ENCODE peak calls at places on chromosomes 7 and 10, in seven cellular contexts. One of them, this sample, is unnamed.

GRCh38 chr7:120609136-120609753 is 248.7 kb downstream of the TSPAN12 start:
- DNase-seq in fibroblast of mammary gland: peak
- DNase-seq in lower leg skin: no peak
- DNase-seq in stomach: no peak
- DNase-seq in fibroblast of the aortic adventitia: peak
- DNase-seq in CD8-positive, alpha-beta T cell: no peak
- DNase-seq in neural progenitor cell: no peak
- DNase-seq in this sample: no peak

GRCh38 chr10:59807629-59808620 is 54.7 kb upstream of the MRLN start:
- DNase-seq in fibroblast of mammary gland: no peak
- DNase-seq in lower leg skin: no peak
- DNase-seq in stomach: no peak
- DNase-seq in fibroblast of the aortic adventitia: no peak
- DNase-seq in CD8-positive, alpha-beta T cell: no peak
- DNase-seq in neural progenitor cell: no peak
- DNase-seq in this sample: no peak

GRCh38 chr10:132522521-132523411 is 14.8 kb upstream of the INPP5A start:
- DNase-seq in fibroblast of mammary gland: no peak
- DNase-seq in lower leg skin: no peak
- DNase-seq in stomach: no peak
- DNase-seq in fibroblast of the aortic adventitia: no peak
- DNase-seq in CD8-positive, alpha-beta T cell: no peak
- DNase-seq in neural progenitor cell: no peak
- DNase-seq in this sample: no peak

GRCh38 chr10:58304099-58304633 is 30.6 kb upstream of the UBE2D1 start:
- DNase-seq in fibroblast of mammary gland: no peak
- DNase-seq in lower leg skin: no peak
- DNase-seq in stomach: no peak
- DNase-seq in fibroblast of the aortic adventitia: no peak
- DNase-seq in CD8-positive, alpha-beta T cell: no peak
- DNase-seq in neural progenitor cell: no peak
- DNase-seq in this sample: no peak

GRCh38 chr10:104028146-104028545 is 57.5 kb downstream of the COL17A1 start:
- DNase-seq in fibroblast of mammary gland: peak
- DNase-seq in lower leg skin: no peak
- DNase-seq in stomach: no peak
- DNase-seq in fibroblast of the aortic adventitia: peak
- DNase-seq in CD8-positive, alpha-beta T cell: no peak
- DNase-seq in neural progenitor cell: peak
- DNase-seq in this sample: no peak

GRCh38 chr7:28900311-28900710 is 57.8 kb downstream of the TRIL start:
- DNase-seq in fibroblast of mammary gland: no peak
- DNase-seq in lower leg skin: no peak
- DNase-seq in stomach: no peak
- DNase-seq in fibroblast of the aortic adventitia: no peak
- DNase-seq in CD8-positive, alpha-beta T cell: no peak
- DNase-seq in neural progenitor cell: peak
- DNase-seq in this sample: no peak

GRCh38 chr10:112801004-112801403 is 149.0 kb upstream of the TCF7L2 start:
- DNase-seq in fibroblast of mammary gland: no peak
- DNase-seq in lower leg skin: no peak
- DNase-seq in stomach: no peak
- DNase-seq in fibroblast of the aortic adventitia: no peak
- DNase-seq in CD8-positive, alpha-beta T cell: no peak
- DNase-seq in neural progenitor cell: no peak
- DNase-seq in this sample: no peak

GRCh38 chr10:11411926-11412545 is 199.4 kb downstream of the USP6NL start:
- DNase-seq in fibroblast of mammary gland: no peak
- DNase-seq in lower leg skin: no peak
- DNase-seq in stomach: no peak
- DNase-seq in fibroblast of the aortic adventitia: no peak
- DNase-seq in CD8-positive, alpha-beta T cell: no peak
- DNase-seq in neural progenitor cell: no peak
- DNase-seq in this sample: no peak

GRCh38 chr10:66627156-66627555 is 298.7 kb upstream of the LRRTM3 start:
- DNase-seq in fibroblast of mammary gland: no peak
- DNase-seq in lower leg skin: no peak
- DNase-seq in stomach: no peak
- DNase-seq in fibroblast of the aortic adventitia: no peak
- DNase-seq in CD8-positive, alpha-beta T cell: no peak
- DNase-seq in neural progenitor cell: peak
- DNase-seq in this sample: no peak

GRCh38 chr7:69564454-69565417 is 33.5 kb upstream of the AUTS2 start:
- DNase-seq in fibroblast of mammary gland: peak
- DNase-seq in lower leg skin: peak
- DNase-seq in stomach: no peak
- DNase-seq in fibroblast of the aortic adventitia: peak
- DNase-seq in CD8-positive, alpha-beta T cell: no peak
- DNase-seq in neural progenitor cell: no peak
- DNase-seq in this sample: no peak

GRCh38 chr10:72316748-72317435 is 37.8 kb downstream of the DNAJB12 start:
- DNase-seq in fibroblast of mammary gland: no peak
- DNase-seq in lower leg skin: no peak
- DNase-seq in stomach: peak
- DNase-seq in fibroblast of the aortic adventitia: no peak
- DNase-seq in CD8-positive, alpha-beta T cell: peak
- DNase-seq in neural progenitor cell: no peak
- DNase-seq in this sample: no peak

GRCh38 chr10:8159628-8160165 is 105.2 kb downstream of the GATA3 start:
- DNase-seq in fibroblast of mammary gland: no peak
- DNase-seq in lower leg skin: no peak
- DNase-seq in stomach: no peak
- DNase-seq in fibroblast of the aortic adventitia: no peak
- DNase-seq in CD8-positive, alpha-beta T cell: no peak
- DNase-seq in neural progenitor cell: no peak
- DNase-seq in this sample: no peak

GRCh38 chr10:26574783-26575182 is 122.7 kb upstream of the PDSS1 start:
- DNase-seq in fibroblast of mammary gland: no peak
- DNase-seq in lower leg skin: no peak
- DNase-seq in stomach: no peak
- DNase-seq in fibroblast of the aortic adventitia: no peak
- DNase-seq in CD8-positive, alpha-beta T cell: no peak
- DNase-seq in neural progenitor cell: no peak
- DNase-seq in this sample: no peak

GRCh38 chr10:13633689-13634088 is 46.9 kb downstream of the PRPF18 start:
- DNase-seq in fibroblast of mammary gland: peak
- DNase-seq in lower leg skin: no peak
- DNase-seq in stomach: no peak
- DNase-seq in fibroblast of the aortic adventitia: peak
- DNase-seq in CD8-positive, alpha-beta T cell: no peak
- DNase-seq in neural progenitor cell: peak
- DNase-seq in this sample: peak

GRCh38 chr10:34758447-34758996 is 56.6 kb downstream of the PARD3 start:
- DNase-seq in fibroblast of mammary gland: peak
- DNase-seq in lower leg skin: no peak
- DNase-seq in stomach: no peak
- DNase-seq in fibroblast of the aortic adventitia: peak
- DNase-seq in CD8-positive, alpha-beta T cell: no peak
- DNase-seq in neural progenitor cell: no peak
- DNase-seq in this sample: peak

GRCh38 chr7:74372511-74373111 is 81.1 kb upstream of the GTF2IRD1 start:
- DNase-seq in fibroblast of mammary gland: peak
- DNase-seq in lower leg skin: no peak
- DNase-seq in stomach: no peak
- DNase-seq in fibroblast of the aortic adventitia: peak
- DNase-seq in CD8-positive, alpha-beta T cell: no peak
- DNase-seq in neural progenitor cell: peak
- DNase-seq in this sample: no peak

GRCh38 chr7:95246935-95247370 is 77.4 kb downstream of the PON1 start:
- DNase-seq in fibroblast of mammary gland: peak
- DNase-seq in lower leg skin: peak
- DNase-seq in stomach: peak
- DNase-seq in fibroblast of the aortic adventitia: peak
- DNase-seq in CD8-positive, alpha-beta T cell: no peak
- DNase-seq in neural progenitor cell: peak
- DNase-seq in this sample: peak

GRCh38 chr10:18060217-18060616 is 80.0 kb upstream of the CACNB2 start:
- DNase-seq in fibroblast of mammary gland: no peak
- DNase-seq in lower leg skin: no peak
- DNase-seq in stomach: no peak
- DNase-seq in fibroblast of the aortic adventitia: peak
- DNase-seq in CD8-positive, alpha-beta T cell: no peak
- DNase-seq in neural progenitor cell: no peak
- DNase-seq in this sample: no peak

GRCh38 chr7:6175642-6176041 is 96.8 kb downstream of the CYTH3 start:
- DNase-seq in fibroblast of mammary gland: peak
- DNase-seq in lower leg skin: no peak
- DNase-seq in stomach: no peak
- DNase-seq in fibroblast of the aortic adventitia: peak
- DNase-seq in CD8-positive, alpha-beta T cell: no peak
- DNase-seq in neural progenitor cell: no peak
- DNase-seq in this sample: peak

GRCh38 chr7:27094304-27095049 is 1.3 kb downstream of the HOXA1 start:
- DNase-seq in fibroblast of mammary gland: no peak
- DNase-seq in lower leg skin: no peak
- DNase-seq in stomach: no peak
- DNase-seq in fibroblast of the aortic adventitia: no peak
- DNase-seq in CD8-positive, alpha-beta T cell: no peak
- DNase-seq in neural progenitor cell: peak
- DNase-seq in this sample: no peak

GRCh38 chr10:44209806-44210205 is 175.1 kb downstream of the CXCL12 start:
- DNase-seq in fibroblast of mammary gland: no peak
- DNase-seq in lower leg skin: no peak
- DNase-seq in stomach: no peak
- DNase-seq in fibroblast of the aortic adventitia: no peak
- DNase-seq in CD8-positive, alpha-beta T cell: no peak
- DNase-seq in neural progenitor cell: peak
- DNase-seq in this sample: no peak

GRCh38 chr10:43037942-43038782 is 38.7 kb upstream of the RET start:
- DNase-seq in fibroblast of mammary gland: no peak
- DNase-seq in lower leg skin: peak
- DNase-seq in stomach: no peak
- DNase-seq in fibroblast of the aortic adventitia: no peak
- DNase-seq in CD8-positive, alpha-beta T cell: no peak
- DNase-seq in neural progenitor cell: no peak
- DNase-seq in this sample: no peak

GRCh38 chr7:582081-582835 is 62.6 kb upstream of the PDGFA start:
- DNase-seq in fibroblast of mammary gland: no peak
- DNase-seq in lower leg skin: no peak
- DNase-seq in stomach: no peak
- DNase-seq in fibroblast of the aortic adventitia: no peak
- DNase-seq in CD8-positive, alpha-beta T cell: no peak
- DNase-seq in neural progenitor cell: no peak
- DNase-seq in this sample: no peak

GRCh38 chr10:133087045-133087678 is 562 bp upstream of the ADGRA1 start:
- DNase-seq in fibroblast of mammary gland: no peak
- DNase-seq in lower leg skin: no peak
- DNase-seq in stomach: no peak
- DNase-seq in fibroblast of the aortic adventitia: no peak
- DNase-seq in CD8-positive, alpha-beta T cell: no peak
- DNase-seq in neural progenitor cell: no peak
- DNase-seq in this sample: no peak

GRCh38 chr10:10910634-10911033 is 107.0 kb upstream of the CELF2 start:
- DNase-seq in fibroblast of mammary gland: peak
- DNase-seq in lower leg skin: no peak
- DNase-seq in stomach: no peak
- DNase-seq in fibroblast of the aortic adventitia: no peak
- DNase-seq in CD8-positive, alpha-beta T cell: no peak
- DNase-seq in neural progenitor cell: no peak
- DNase-seq in this sample: no peak

GRCh38 chr10:121357323-121357835 is 240.9 kb downstream of the FGFR2 start:
- DNase-seq in fibroblast of mammary gland: no peak
- DNase-seq in lower leg skin: no peak
- DNase-seq in stomach: no peak
- DNase-seq in fibroblast of the aortic adventitia: no peak
- DNase-seq in CD8-positive, alpha-beta T cell: no peak
- DNase-seq in neural progenitor cell: no peak
- DNase-seq in this sample: no peak

GRCh38 chr7:99631311-99632109 is 14.8 kb downstream of the ZSCAN25 start:
- DNase-seq in fibroblast of mammary gland: peak
- DNase-seq in lower leg skin: no peak
- DNase-seq in stomach: no peak
- DNase-seq in fibroblast of the aortic adventitia: peak
- DNase-seq in CD8-positive, alpha-beta T cell: no peak
- DNase-seq in neural progenitor cell: peak
- DNase-seq in this sample: no peak

GRCh38 chr7:43363429-43363894 is 219.4 kb upstream of the STK17A start:
- DNase-seq in fibroblast of mammary gland: no peak
- DNase-seq in lower leg skin: no peak
- DNase-seq in stomach: no peak
- DNase-seq in fibroblast of the aortic adventitia: no peak
- DNase-seq in CD8-positive, alpha-beta T cell: no peak
- DNase-seq in neural progenitor cell: no peak
- DNase-seq in this sample: no peak
- TF ChIP-seq CTCF in fibroblast of mammary gland: no peak
- TF ChIP-seq CTCF in lower leg skin: no peak
- TF ChIP-seq CTCF in stomach: no peak
- TF ChIP-seq CTCF in fibroblast of the aortic adventitia: no peak
- TF ChIP-seq CTCF in CD8-positive, alpha-beta T cell: no peak
- TF ChIP-seq CTCF in neural progenitor cell: no peak
- TF ChIP-seq CTCF in this sample: no peak

GRCh38 chr10:84244651-84245270 is at the start of gene RGR:
- DNase-seq in fibroblast of mammary gland: no peak
- DNase-seq in lower leg skin: peak
- DNase-seq in stomach: no peak
- DNase-seq in fibroblast of the aortic adventitia: no peak
- DNase-seq in CD8-positive, alpha-beta T cell: no peak
- DNase-seq in neural progenitor cell: peak
- DNase-seq in this sample: no peak
- H3K4me3 ChIP-seq in fibroblast of mammary gland: no peak
- H3K4me3 ChIP-seq in lower leg skin: no peak
- H3K4me3 ChIP-seq in stomach: no peak
- H3K4me3 ChIP-seq in fibroblast of the aortic adventitia: no peak
- H3K4me3 ChIP-seq in CD8-positive, alpha-beta T cell: no peak
- H3K4me3 ChIP-seq in neural progenitor cell: peak
- H3K4me3 ChIP-seq in this sample: no peak

DNA sequence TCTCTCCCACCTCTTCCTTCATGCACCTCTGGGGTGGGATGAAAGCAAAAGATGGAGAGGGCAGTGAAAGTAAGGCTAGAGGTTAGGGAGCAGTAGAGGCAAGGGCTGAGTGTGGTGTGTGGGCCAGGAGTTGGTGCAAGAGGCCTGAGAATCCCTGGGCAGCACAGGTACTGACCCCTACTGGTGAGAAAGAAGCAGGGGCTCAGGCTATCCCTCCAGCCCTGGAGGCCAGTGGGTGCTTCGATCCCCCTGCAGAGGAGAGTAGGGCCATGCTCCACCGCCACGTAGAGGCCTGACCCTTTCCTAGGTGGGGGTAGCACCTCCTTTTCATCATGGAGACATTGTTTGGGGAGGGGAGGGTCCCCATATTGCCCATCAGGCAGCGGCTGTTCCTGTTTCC is 9.8 kb downstream of the CDHR1 start:
- DNase-seq in fibroblast of mammary gland: no peak
- DNase-seq in lower leg skin: no peak
- DNase-seq in stomach: no peak
- DNase-seq in fibroblast of the aortic adventitia: no peak
- DNase-seq in CD8-positive, alpha-beta T cell: no peak
- DNase-seq in neural progenitor cell: peak
- DNase-seq in this sample: no peak
- TF ChIP-seq CTCF in fibroblast of mammary gland: peak
- TF ChIP-seq CTCF in lower leg skin: no peak
- TF ChIP-seq CTCF in stomach: no peak
- TF ChIP-seq CTCF in fibroblast of the aortic adventitia: peak
- TF ChIP-seq CTCF in CD8-positive, alpha-beta T cell: no peak
- TF ChIP-seq CTCF in neural progenitor cell: peak
- TF ChIP-seq CTCF in this sample: peak

DNA sequence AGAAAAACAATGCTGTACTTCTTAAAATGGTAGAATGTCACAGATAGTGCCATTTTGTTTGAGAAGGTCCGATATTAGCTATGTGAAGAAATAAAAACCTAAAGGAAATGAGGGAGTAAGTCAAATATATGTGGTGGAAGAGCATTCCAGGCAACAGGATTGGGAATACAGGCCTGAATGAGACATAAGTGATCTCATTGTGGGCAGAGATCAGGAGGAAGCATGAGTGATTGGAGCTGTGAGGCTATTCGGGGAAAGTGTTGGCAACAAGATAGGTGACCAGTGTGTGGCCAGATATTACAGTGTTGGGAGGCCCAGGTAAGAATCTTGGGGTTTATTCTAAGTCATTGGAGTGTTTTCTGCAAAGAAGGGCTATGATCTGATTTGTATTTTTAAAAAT is 41.3 kb upstream of the AGMO start:
- DNase-seq in fibroblast of mammary gland: peak
- DNase-seq in lower leg skin: no peak
- DNase-seq in stomach: no peak
- DNase-seq in fibroblast of the aortic adventitia: no peak
- DNase-seq in CD8-positive, alpha-beta T cell: no peak
- DNase-seq in neural progenitor cell: no peak
- DNase-seq in this sample: no peak
- H3K4me3 ChIP-seq in fibroblast of mammary gland: no peak
- H3K4me3 ChIP-seq in lower leg skin: no peak
- H3K4me3 ChIP-seq in stomach: no peak
- H3K4me3 ChIP-seq in fibroblast of the aortic adventitia: no peak
- H3K4me3 ChIP-seq in CD8-positive, alpha-beta T cell: no peak
- H3K4me3 ChIP-seq in neural progenitor cell: no peak
- H3K4me3 ChIP-seq in this sample: no peak

This sample was measured in AG04449.